ENCODE peak calls at places on chromosomes 4 and X, in ten cellular contexts. One of them, this sample, is unnamed.

GRCh38 chr4:26962720-26963119 is 102.1 kb downstream of the STIM2 start:
- DNase-seq in neural progenitor cell: no peak
- DNase-seq in mammary epithelial cell: no peak
- DNase-seq in BJ: no peak
- DNase-seq in AG04450: no peak
- DNase-seq in neural crest cell: no peak
- DNase-seq in tibial artery: no peak
- DNase-seq in GM12865: no peak
- DNase-seq in H9: no peak
- DNase-seq in cardiac fibroblast: no peak
- DNase-seq in this sample: no peak

GRCh38 chrX:43269201-43269600 is 386.9 kb upstream of the MAOA start:
- DNase-seq in H9: no peak
- DNase-seq in neural progenitor cell: no peak
- DNase-seq in neural crest cell: no peak
- DNase-seq in mammary epithelial cell: peak
- DNase-seq in BJ: no peak
- DNase-seq in AG04450: no peak
- DNase-seq in tibial artery: no peak
- DNase-seq in cardiac fibroblast: peak
- DNase-seq in GM12865: no peak
- DNase-seq in this sample: no peak

GRCh38 chrX:142663330-142664095 is 362.2 kb upstream of the SPANXN4 start:
- DNase-seq in cardiac fibroblast: no peak
- DNase-seq in tibial artery: no peak
- DNase-seq in H9: no peak
- DNase-seq in neural progenitor cell: no peak
- DNase-seq in mammary epithelial cell: no peak
- DNase-seq in neural crest cell: no peak
- DNase-seq in GM12865: no peak
- DNase-seq in BJ: no peak
- DNase-seq in AG04450: no peak
- DNase-seq in this sample: no peak

GRCh38 chrX:136528645-136529315 is 3.2 kb upstream of the VGLL1 start:
- DNase-seq in neural progenitor cell: peak
- DNase-seq in GM12865: no peak
- DNase-seq in H9: peak
- DNase-seq in AG04450: no peak
- DNase-seq in tibial artery: no peak
- DNase-seq in cardiac fibroblast: no peak
- DNase-seq in BJ: no peak
- DNase-seq in mammary epithelial cell: no peak
- DNase-seq in neural crest cell: no peak
- DNase-seq in this sample: no peak

GRCh38 chrX:103220511-103221406 is 5.9 kb downstream of the BEX4 start:
- DNase-seq in AG04450: no peak
- DNase-seq in cardiac fibroblast: no peak
- DNase-seq in neural progenitor cell: no peak
- DNase-seq in mammary epithelial cell: no peak
- DNase-seq in neural crest cell: no peak
- DNase-seq in BJ: no peak
- DNase-seq in H9: no peak
- DNase-seq in GM12865: no peak
- DNase-seq in tibial artery: no peak
- DNase-seq in this sample: no peak

GRCh38 chrX:3244203-3244743 is 102.2 kb downstream of the MXRA5 start:
- DNase-seq in BJ: no peak
- DNase-seq in mammary epithelial cell: peak
- DNase-seq in neural crest cell: no peak
- DNase-seq in GM12865: no peak
- DNase-seq in H9: no peak
- DNase-seq in neural progenitor cell: no peak
- DNase-seq in AG04450: peak
- DNase-seq in cardiac fibroblast: peak
- DNase-seq in tibial artery: no peak
- DNase-seq in this sample: peak

GRCh38 chr4:110164251-110164650 is 34.2 kb downstream of the ELOVL6 start:
- DNase-seq in GM12865: no peak
- DNase-seq in AG04450: no peak
- DNase-seq in neural progenitor cell: no peak
- DNase-seq in mammary epithelial cell: no peak
- DNase-seq in cardiac fibroblast: peak
- DNase-seq in neural crest cell: no peak
- DNase-seq in BJ: no peak
- DNase-seq in tibial artery: no peak
- DNase-seq in H9: no peak
- DNase-seq in this sample: no peak

GRCh38 chrX:129983575-129984131 is 1.2 kb downstream of the BCORL1 start:
- DNase-seq in tibial artery: peak
- DNase-seq in BJ: no peak
- DNase-seq in H9: peak
- DNase-seq in mammary epithelial cell: no peak
- DNase-seq in cardiac fibroblast: no peak
- DNase-seq in neural crest cell: peak
- DNase-seq in AG04450: no peak
- DNase-seq in neural progenitor cell: peak
- DNase-seq in GM12865: no peak
- DNase-seq in this sample: no peak

GRCh38 chr4:101953949-101954348 is 163.4 kb downstream of the BANK1 start:
- DNase-seq in AG04450: peak
- DNase-seq in neural progenitor cell: peak
- DNase-seq in neural crest cell: no peak
- DNase-seq in cardiac fibroblast: peak
- DNase-seq in tibial artery: no peak
- DNase-seq in GM12865: no peak
- DNase-seq in mammary epithelial cell: peak
- DNase-seq in BJ: peak
- DNase-seq in H9: peak
- DNase-seq in this sample: no peak

GRCh38 chr4:1879491-1879890 is 8.3 kb downstream of the NSD2 start:
- DNase-seq in H9: no peak
- DNase-seq in tibial artery: no peak
- DNase-seq in GM12865: no peak
- DNase-seq in mammary epithelial cell: no peak
- DNase-seq in neural progenitor cell: no peak
- DNase-seq in neural crest cell: no peak
- DNase-seq in AG04450: no peak
- DNase-seq in cardiac fibroblast: peak
- DNase-seq in BJ: no peak
- DNase-seq in this sample: no peak

GRCh38 chr4:147773261-147774184 is 41.6 kb downstream of the ARHGAP10 start:
- DNase-seq in GM12865: peak
- DNase-seq in AG04450: no peak
- DNase-seq in tibial artery: no peak
- DNase-seq in mammary epithelial cell: peak
- DNase-seq in neural progenitor cell: no peak
- DNase-seq in H9: no peak
- DNase-seq in neural crest cell: no peak
- DNase-seq in BJ: no peak
- DNase-seq in cardiac fibroblast: peak
- DNase-seq in this sample: no peak

DNA sequence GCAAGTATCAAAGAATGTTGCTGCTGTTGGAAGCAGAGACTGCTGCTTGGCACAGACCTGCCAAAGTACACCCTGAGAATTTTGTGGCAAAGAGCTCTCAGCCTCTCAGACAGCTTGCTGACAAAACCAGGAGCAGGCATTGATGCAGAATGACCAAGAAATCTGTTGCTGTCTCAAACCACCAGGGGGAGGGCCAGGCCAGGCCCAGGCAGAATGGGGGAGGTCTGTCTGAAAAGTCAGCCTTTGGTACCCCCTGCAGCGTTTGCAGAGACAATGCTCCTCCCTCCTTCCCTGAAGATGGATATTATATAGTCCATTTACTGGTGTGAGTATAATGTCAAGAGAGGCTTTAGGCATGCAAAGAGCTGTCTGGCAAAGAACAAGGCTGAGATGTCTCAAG is 52.9 kb upstream of the TRPC5OS start:
- DNase-seq in BJ: no peak
- DNase-seq in neural progenitor cell: peak
- DNase-seq in neural crest cell: peak
- DNase-seq in GM12865: peak
- DNase-seq in tibial artery: no peak
- DNase-seq in cardiac fibroblast: peak
- DNase-seq in mammary epithelial cell: no peak
- DNase-seq in H9: peak
- DNase-seq in AG04450: no peak
- DNase-seq in this sample: no peak
- TF ChIP-seq CTCF in BJ: no peak
- TF ChIP-seq CTCF in neural progenitor cell: peak
- TF ChIP-seq CTCF in neural crest cell: peak
- TF ChIP-seq CTCF in GM12865: peak
- TF ChIP-seq CTCF in tibial artery: no peak
- TF ChIP-seq CTCF in cardiac fibroblast: peak
- TF ChIP-seq CTCF in mammary epithelial cell: peak
- TF ChIP-seq CTCF in H9: peak
- TF ChIP-seq CTCF in AG04450: peak
- TF ChIP-seq CTCF in this sample: peak

DNA sequence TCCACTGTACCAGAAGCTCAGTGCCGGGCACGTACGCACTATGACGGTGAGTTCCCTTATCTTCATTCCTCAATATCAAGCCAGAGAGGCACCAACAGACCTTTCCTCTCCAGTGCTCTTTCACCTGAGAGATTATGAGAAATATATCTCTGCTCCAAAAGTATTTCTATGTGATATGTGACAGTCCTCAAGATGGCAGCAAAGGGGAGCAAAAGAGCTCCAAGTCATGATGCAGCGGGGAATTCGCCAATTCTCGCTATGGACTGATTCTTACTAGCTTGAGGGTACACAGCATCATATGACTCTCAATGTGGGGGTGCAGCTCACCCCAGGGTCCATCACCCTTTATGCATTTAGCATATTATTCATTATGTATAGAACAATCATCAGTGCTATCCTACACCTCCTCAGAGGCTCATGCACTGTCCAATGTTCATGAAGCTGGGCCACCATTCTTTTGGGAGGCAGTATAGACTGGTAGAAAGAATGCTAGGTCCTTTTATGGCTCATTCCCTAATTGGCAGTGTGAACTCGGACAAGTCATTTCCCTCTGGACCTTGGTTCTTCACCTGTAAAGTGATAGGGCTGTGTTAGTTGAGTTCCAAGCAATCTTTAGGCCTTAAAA is 12.8 kb upstream of the IQSEC2 start:
- DNase-seq in tibial artery: no peak
- DNase-seq in BJ: no peak
- DNase-seq in AG04450: no peak
- DNase-seq in cardiac fibroblast: no peak
- DNase-seq in H9: no peak
- DNase-seq in GM12865: no peak
- DNase-seq in mammary epithelial cell: no peak
- DNase-seq in neural progenitor cell: no peak
- DNase-seq in neural crest cell: no peak
- DNase-seq in this sample: no peak
- TF ChIP-seq CTCF in tibial artery: no peak
- TF ChIP-seq CTCF in BJ: no peak
- TF ChIP-seq CTCF in AG04450: peak
- TF ChIP-seq CTCF in cardiac fibroblast: no peak
- TF ChIP-seq CTCF in H9: peak
- TF ChIP-seq CTCF in GM12865: no peak
- TF ChIP-seq CTCF in mammary epithelial cell: peak
- TF ChIP-seq CTCF in neural progenitor cell: peak
- TF ChIP-seq CTCF in neural crest cell: peak
- TF ChIP-seq CTCF in this sample: peak

DNA sequence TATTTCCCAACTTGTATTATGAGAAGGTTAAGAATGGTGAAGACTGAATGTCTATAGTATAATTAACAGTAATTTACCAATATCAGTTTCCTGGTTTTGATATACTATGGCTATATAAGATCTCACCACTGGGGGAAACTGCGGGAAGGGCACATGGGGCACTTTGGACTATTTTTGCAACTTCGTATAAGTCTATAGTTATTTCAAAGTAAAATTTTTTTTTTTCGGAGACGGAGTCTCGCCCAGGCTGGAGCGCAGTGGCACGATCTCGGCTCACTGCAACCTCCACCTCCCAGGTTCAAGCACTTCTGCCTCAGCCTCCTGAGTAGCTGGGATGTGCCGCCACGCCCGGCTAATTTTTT is 46.1 kb downstream of the CXorf58 start:
- DNase-seq in neural progenitor cell: no peak
- DNase-seq in mammary epithelial cell: no peak
- DNase-seq in cardiac fibroblast: no peak
- DNase-seq in H9: no peak
- DNase-seq in AG04450: no peak
- DNase-seq in neural crest cell: no peak
- DNase-seq in tibial artery: no peak
- DNase-seq in BJ: no peak
- DNase-seq in GM12865: peak
- DNase-seq in this sample: no peak
- TF ChIP-seq CTCF in neural progenitor cell: no peak
- TF ChIP-seq CTCF in mammary epithelial cell: no peak
- TF ChIP-seq CTCF in cardiac fibroblast: no peak
- TF ChIP-seq CTCF in H9: peak
- TF ChIP-seq CTCF in AG04450: no peak
- TF ChIP-seq CTCF in neural crest cell: peak
- TF ChIP-seq CTCF in tibial artery: no peak
- TF ChIP-seq CTCF in BJ: no peak
- TF ChIP-seq CTCF in GM12865: peak
- TF ChIP-seq CTCF in this sample: no peak

DNA sequence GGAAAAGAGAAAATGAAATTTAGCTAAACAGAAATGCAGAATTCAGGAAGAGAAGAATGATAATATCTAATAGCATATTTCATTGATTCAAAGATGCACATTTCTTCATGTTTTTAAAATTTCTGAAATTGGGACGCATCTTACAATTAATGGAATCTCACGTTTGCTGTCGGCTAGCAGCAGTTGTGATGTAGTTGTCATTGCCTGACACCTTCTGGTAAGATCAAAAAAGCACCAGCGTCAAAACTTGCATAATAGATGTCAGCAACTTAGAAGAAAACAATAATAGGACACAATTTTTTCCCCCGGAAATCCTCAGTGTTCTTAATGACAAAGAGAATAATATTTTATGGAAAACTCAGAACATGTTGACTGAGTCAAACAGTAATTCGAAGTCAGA is 29.8 kb upstream of the SLC7A3 start:
- DNase-seq in mammary epithelial cell: no peak
- DNase-seq in BJ: no peak
- DNase-seq in neural crest cell: no peak
- DNase-seq in GM12865: peak
- DNase-seq in cardiac fibroblast: peak
- DNase-seq in neural progenitor cell: peak
- DNase-seq in AG04450: no peak
- DNase-seq in tibial artery: no peak
- DNase-seq in H9: no peak
- DNase-seq in this sample: no peak
- TF ChIP-seq CTCF in mammary epithelial cell: no peak
- TF ChIP-seq CTCF in BJ: no peak
- TF ChIP-seq CTCF in neural crest cell: peak
- TF ChIP-seq CTCF in GM12865: no peak
- TF ChIP-seq CTCF in cardiac fibroblast: no peak
- TF ChIP-seq CTCF in neural progenitor cell: peak
- TF ChIP-seq CTCF in AG04450: no peak
- TF ChIP-seq CTCF in tibial artery: no peak
- TF ChIP-seq CTCF in H9: peak
- TF ChIP-seq CTCF in this sample: no peak

GRCh38 chr4:21469438-21470032 is 479.0 kb downstream of the KCNIP4 start:
- DNase-seq in AG04450: no peak
- DNase-seq in tibial artery: no peak
- DNase-seq in GM12865: no peak
- DNase-seq in H9: no peak
- DNase-seq in neural progenitor cell: peak
- DNase-seq in mammary epithelial cell: peak
- DNase-seq in BJ: no peak
- DNase-seq in cardiac fibroblast: peak
- DNase-seq in neural crest cell: no peak
- DNase-seq in this sample: no peak
- TF ChIP-seq CTCF in AG04450: peak
- TF ChIP-seq CTCF in tibial artery: peak
- TF ChIP-seq CTCF in GM12865: peak
- TF ChIP-seq CTCF in H9: peak
- TF ChIP-seq CTCF in neural progenitor cell: peak
- TF ChIP-seq CTCF in mammary epithelial cell: peak
- TF ChIP-seq CTCF in BJ: peak
- TF ChIP-seq CTCF in cardiac fibroblast: peak
- TF ChIP-seq CTCF in neural crest cell: peak
- TF ChIP-seq CTCF in this sample: peak

This sample was measured in AG09319.